ENCODE peak calls at places on chromosomes 1 and 21, in seven cellular contexts. V is HCT116, X is transverse colon, D is IMR-90, L is heart left ventricle, T is esophagus squamous epithelium, C is uterus. G is an unnamed sample. For H3K4me1, the result is how much of the 10 kb centered on the place peaks cover.

GRCh38 chr21:33360871-33361602 is 36.3 kb downstream of the IFNAR1 start:
- DNase-seq in D (peak), C (peak), V (no peak), L (peak), T (no peak), X (peak), G (peak)

GRCh38 chr1:15231714-15232201 is 15.3 kb upstream of the FHAD1 start:
- DNase-seq in V (no peak), C (no peak), L (no peak), D (no peak), X (no peak), T (no peak), G (no peak)

GRCh38 chr1:214044438-214045214 is 56.9 kb downstream of the PROX1 start:
- DNase-seq in L (no peak), C (no peak), T (no peak), D (no peak), V (no peak), X (no peak), G (no peak)

GRCh38 chr1:167312871-167313270 is 92.2 kb downstream of the POU2F1 start:
- DNase-seq in T (no peak), X (no peak), L (no peak), C (no peak), V (no peak), D (peak), G (no peak)

GRCh38 chr1:24118410-24119242 is 6.7 kb upstream of the MYOM3 start:
- DNase-seq in C (no peak), D (no peak), X (peak), T (no peak), V (no peak), L (no peak), G (peak)

GRCh38 chr1:202274611-202275010 is 67.1 kb downstream of the UBE2T start:
- DNase-seq in T (no peak), D (peak), L (no peak), C (no peak), V (peak), X (peak), G (no peak)

GRCh38 chr1:159408862-159409400 is 23.1 kb upstream of the OR10J4 start:
- DNase-seq in V (no peak), C (no peak), L (no peak), T (no peak), X (no peak), D (no peak), G (no peak)

GRCh38 chr1:39360726-39361125 is 130.7 kb upstream of the BMP8A start:
- DNase-seq in D (no peak), T (no peak), C (no peak), L (no peak), V (no peak), X (no peak), G (no peak)

GRCh38 chr1:44293761-44294315 is 61.2 kb downstream of the ERI3 start:
- DNase-seq in X (peak), L (peak), V (no peak), T (no peak), D (no peak), C (no peak), G (peak)

GRCh38 chr1:200947059-200947566 is 52.4 kb downstream of the INAVA start:
- DNase-seq in T (no peak), V (peak), C (no peak), D (no peak), X (no peak), L (no peak), G (no peak)

GRCh38 chr1:200951016-200951415 is 56.3 kb downstream of the INAVA start:
- DNase-seq in V (no peak), D (peak), T (no peak), C (no peak), X (no peak), L (no peak), G (no peak)

GRCh38 chr1:200954434-200954833 is 59.7 kb downstream of the INAVA start:
- DNase-seq in D (no peak), V (no peak), C (no peak), X (no peak), T (no peak), L (no peak), G (no peak)

GRCh38 chr1:200949626-200950025 is 54.9 kb downstream of the INAVA start:
- DNase-seq in T (no peak), D (no peak), X (no peak), L (no peak), V (no peak), C (no peak), G (no peak)
- TF ChIP-seq CTCF in T (no peak), D (no peak), X (no peak), L (no peak), V (no peak), C (no peak), G (no peak)

GRCh38 chr1:203518541-203518940 is 24.6 kb downstream of the OPTC start:
- DNase-seq in T (no peak), L (no peak), C (no peak), V (no peak), X (no peak), D (no peak), G (no peak)
- H3K4me1 ChIP-seq in T (half or more), L (under half), C (under half), V (under half), X (under half), D (under half), G (under half)

DNA sequence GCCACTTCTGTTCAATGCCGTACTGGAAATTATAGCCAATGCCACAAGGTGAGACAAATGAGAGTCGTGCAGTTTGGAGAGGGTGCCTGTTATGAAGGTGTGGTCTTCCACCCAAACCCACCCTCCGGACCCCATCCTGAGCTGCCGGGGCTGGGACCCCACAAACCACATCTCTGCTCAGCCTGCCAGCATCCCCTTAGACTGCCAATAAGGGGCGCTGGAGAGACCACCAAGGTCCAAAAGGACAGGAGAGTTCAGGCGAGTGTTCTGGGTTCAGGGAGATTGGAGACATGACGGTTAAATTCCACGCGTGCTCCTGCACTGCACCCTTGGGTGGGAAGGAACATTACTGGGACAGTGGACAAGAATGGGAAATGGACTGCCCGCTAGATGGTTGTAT is 48.7 kb upstream of the COL18A1 start:
- DNase-seq in X (no peak), V (no peak), L (no peak), C (no peak), T (no peak), D (no peak), G (peak)
- TF ChIP-seq CTCF in X (no peak), V (peak), L (no peak), C (no peak), T (no peak), D (no peak), G (no peak)

GRCh38 chr1:81678779-81679178 is 122.0 kb upstream of the ADGRL2 start:
- DNase-seq in X (no peak), V (no peak), T (no peak), D (no peak), C (no peak), L (no peak), G (no peak)

GRCh38 chr1:81681104-81681503 is 119.6 kb upstream of the ADGRL2 start:
- DNase-seq in L (no peak), X (no peak), V (no peak), C (no peak), T (no peak), D (no peak), G (no peak)

GRCh38 chr1:81681570-81681969 is 119.2 kb upstream of the ADGRL2 start:
- DNase-seq in V (no peak), D (peak), T (no peak), X (no peak), L (no peak), C (no peak), G (no peak)

GRCh38 chr1:81682490-81682889 is 118.2 kb upstream of the ADGRL2 start:
- DNase-seq in C (no peak), X (no peak), L (no peak), T (no peak), V (no peak), D (peak), G (no peak)

DNA sequence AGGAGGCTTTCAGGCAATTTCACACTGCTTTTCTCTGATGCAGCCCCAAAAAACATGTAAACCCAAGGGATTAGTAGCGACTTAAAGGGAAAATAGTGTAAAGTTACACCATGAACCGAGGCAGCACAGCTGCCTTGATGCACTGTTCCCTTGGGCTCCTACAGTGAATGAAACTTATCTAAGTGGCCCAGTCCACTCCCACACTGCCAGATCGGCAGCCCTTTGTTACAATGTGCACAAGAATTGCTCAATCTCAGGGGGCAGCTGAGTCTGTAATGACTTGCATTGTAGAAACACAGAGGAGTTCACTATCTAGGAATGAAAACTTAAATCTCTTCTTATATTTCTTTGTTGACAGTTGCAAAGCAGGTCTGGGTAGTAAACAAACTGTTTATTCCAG is 120.8 kb upstream of the ADGRL2 start:
- DNase-seq in T (no peak), D (peak), C (no peak), L (peak), X (no peak), V (no peak), G (no peak)
- H3K4me1 ChIP-seq in T (half or more), D (under half), C (under half), L (under half), X (under half), V (under half), G (under half)